ENCODE peak calls at places on chromosomes 3 and 15, in nine cellular contexts. R is heart left ventricle, D is GM12891, U is transverse colon, N is body of pancreas, O is uterus, P is A549, X is H54, G is HepG2. F is an unnamed sample.

GRCh38 chr3:174581551-174581950 is 277.6 kb upstream of the NAALADL2 start:
- DNase-seq in R (no peak), D (no peak), U (no peak), N (no peak), O (no peak), P (no peak), X (no peak), G (no peak), F (no peak)

GRCh38 chr3:171876651-171877272 is 33.6 kb downstream of the TMEM212 start:
- DNase-seq in R (no peak), D (no peak), U (no peak), N (no peak), O (no peak), P (no peak), X (no peak), G (no peak), F (no peak)

GRCh38 chr3:65352951-65353350 is 665.2 kb upstream of the ADAMTS9 start:
- DNase-seq in R (no peak), D (no peak), U (no peak), N (no peak), O (no peak), P (no peak), X (no peak), G (no peak), F (no peak)

GRCh38 chr15:80567721-80568157 is 127.4 kb upstream of the ABHD17C start:
- DNase-seq in R (peak; percentile 33), D (no peak), U (peak; percentile 54), N (peak; percentile 71), O (peak; percentile 28), P (peak; percentile 89), X (peak; percentile 45), G (peak; percentile 72), F (peak; percentile 21)

GRCh38 chr3:50373146-50373864 is 14.0 kb upstream of the TMEM115 start:
- DNase-seq in R (no peak), D (no peak), U (no peak), N (no peak), O (no peak), P (no peak), X (no peak), G (no peak), F (no peak)

GRCh38 chr15:25176616-25176923 is 221.8 kb downstream of the SNRPN start:
- DNase-seq in R (no peak), D (no peak), U (peak; percentile 1), N (no peak), O (peak; percentile 2), P (no peak), X (no peak), G (no peak), F (no peak)

GRCh38 chr3:170753421-170754344 is 116.3 kb downstream of the RPL22L1 start:
- DNase-seq in R (no peak), D (no peak), U (no peak), N (no peak), O (no peak), P (no peak), X (no peak), G (no peak), F (no peak)

GRCh38 chr3:155548194-155548593 is 196.7 kb downstream of the PLCH1 start:
- DNase-seq in R (no peak), D (no peak), U (no peak), N (no peak), O (no peak), P (no peak), X (peak; percentile 20), G (no peak), F (no peak)

GRCh38 chr15:28886431-28887343 is 913 bp downstream of the APBA2 start:
- DNase-seq in R (no peak), D (no peak), U (no peak), N (no peak), O (no peak), P (no peak), X (no peak), G (no peak), F (no peak)

GRCh38 chr3:23202921-23203650 is at the start of gene UBE2E2:
- DNase-seq in R (peak; percentile 84), D (peak; percentile 82), U (peak; percentile 73), N (peak; percentile 75), O (peak; percentile 76), P (peak; percentile 84), X (peak; percentile 63), G (no peak), F (peak; percentile 73)

GRCh38 chr3:174243194-174243593 is 615.9 kb upstream of the NAALADL2 start:
- DNase-seq in R (no peak), D (no peak), U (no peak), N (no peak), O (no peak), P (no peak), X (no peak), G (no peak), F (no peak)

GRCh38 chr15:44177139-44177538 is 17.9 kb downstream of the FRMD5 start:
- DNase-seq in R (no peak), D (no peak), U (no peak), N (no peak), O (no peak), P (no peak), X (no peak), G (no peak), F (no peak)

GRCh38 chr3:20904674-20905073 is 718.7 kb upstream of the SGO1 start:
- DNase-seq in R (no peak), D (no peak), U (no peak), N (no peak), O (no peak), P (no peak), X (no peak), G (no peak), F (no peak)

GRCh38 chr3:31225923-31226322 is 306.8 kb upstream of the STT3B start:
- DNase-seq in R (no peak), D (no peak), U (no peak), N (no peak), O (no peak), P (no peak), X (no peak), G (no peak), F (no peak)

GRCh38 chr3:129305592-129306091 is 27.0 kb downstream of the HMCES start:
- DNase-seq in R (peak; percentile 86), D (no peak), U (peak; percentile 76), N (peak; percentile 95), O (peak; percentile 90), P (no peak), X (no peak), G (no peak), F (peak; percentile 83)
- TF ChIP-seq POLR2A in R (peak; percentile 38), D (no peak), U (no peak), N (peak; percentile 39), O (peak; percentile 49), P (no peak), X (no peak), G (no peak), F (peak; percentile 60)

DNA sequence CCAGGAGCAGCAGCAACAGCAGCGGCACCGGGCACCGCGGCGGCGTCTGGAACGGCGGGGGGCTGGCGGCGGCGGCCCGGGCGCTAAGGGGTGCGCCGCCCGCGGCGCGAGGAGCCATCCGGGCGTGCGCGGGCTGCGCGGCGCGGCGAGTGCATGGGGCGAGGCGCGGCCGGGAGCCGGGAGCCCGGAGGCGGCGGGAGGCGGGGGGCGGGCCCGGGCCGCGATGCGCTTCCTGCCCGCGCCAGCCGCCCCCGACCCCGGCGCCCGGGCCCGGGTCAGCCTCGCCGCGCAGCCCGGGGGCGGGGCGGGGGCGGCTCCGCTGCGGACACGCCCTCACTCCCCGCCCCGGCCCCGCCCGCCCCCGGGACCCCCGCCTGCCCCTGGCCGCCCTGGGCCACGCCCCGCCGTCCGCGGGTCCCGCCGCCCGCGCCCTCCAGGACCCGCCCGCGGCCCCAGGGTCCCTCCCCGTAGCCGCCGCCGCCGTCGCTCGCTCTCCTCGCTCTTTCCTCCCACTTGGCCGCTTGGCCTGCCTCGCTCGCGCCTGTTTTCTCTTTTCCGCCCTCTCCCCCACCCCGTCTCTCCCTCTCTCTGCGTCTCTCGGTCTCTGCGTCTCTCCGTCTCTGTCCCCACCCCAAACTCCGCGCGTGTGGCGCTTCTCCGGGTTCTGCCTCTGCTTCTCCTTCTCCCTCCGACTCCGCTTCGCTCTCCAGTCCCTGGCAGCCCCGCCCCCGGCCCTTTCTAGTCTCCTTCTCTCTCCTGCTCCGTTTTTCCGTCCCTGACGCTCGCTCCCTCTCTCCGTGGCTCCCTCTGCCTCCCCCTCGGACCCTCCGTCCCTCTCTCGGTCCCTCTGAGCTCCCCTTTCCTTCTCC is at the start of gene PLXND1:
- DNase-seq in R (peak; percentile 86), D (peak; percentile 68), U (peak; percentile 59), N (peak; percentile 70), O (peak; percentile 82), P (peak; percentile 53), X (peak; percentile 87), G (no peak), F (peak; percentile 71)
- TF ChIP-seq POLR2A in R (peak; percentile 60), D (no peak), U (peak; percentile 62), N (no peak), O (peak; percentile 37), P (peak; percentile 27), X (peak; percentile 63), G (no peak), F (peak; percentile 53)

GRCh38 chr15:41501961-41502786 is 8.5 kb downstream of the ITPKA start:
- DNase-seq in R (no peak), D (peak; percentile 56), U (no peak), N (no peak), O (no peak), P (no peak), X (no peak), G (no peak), F (no peak)

GRCh38 chr15:41505776-41506175 is 7.9 kb downstream of the LTK start:
- DNase-seq in R (no peak), D (no peak), U (no peak), N (no peak), O (no peak), P (no peak), X (no peak), G (no peak), F (no peak)

GRCh38 chr15:41504751-41505492 is 8.7 kb downstream of the LTK start:
- DNase-seq in R (no peak), D (no peak), U (no peak), N (no peak), O (no peak), P (no peak), X (no peak), G (no peak), F (no peak)

GRCh38 chr15:41502787-41503668 is 9.4 kb downstream of the ITPKA start:
- DNase-seq in R (no peak), D (no peak), U (no peak), N (no peak), O (no peak), P (no peak), X (no peak), G (no peak), F (no peak)

GRCh38 chr15:41503669-41504010 is 10.0 kb downstream of the ITPKA start:
- DNase-seq in R (no peak), D (no peak), U (no peak), N (no peak), O (no peak), P (no peak), X (no peak), G (no peak), F (no peak)
- TF ChIP-seq POLR2A in R (no peak), D (no peak), U (no peak), N (no peak), O (no peak), P (no peak), X (no peak), G (no peak), F (no peak)

DNA sequence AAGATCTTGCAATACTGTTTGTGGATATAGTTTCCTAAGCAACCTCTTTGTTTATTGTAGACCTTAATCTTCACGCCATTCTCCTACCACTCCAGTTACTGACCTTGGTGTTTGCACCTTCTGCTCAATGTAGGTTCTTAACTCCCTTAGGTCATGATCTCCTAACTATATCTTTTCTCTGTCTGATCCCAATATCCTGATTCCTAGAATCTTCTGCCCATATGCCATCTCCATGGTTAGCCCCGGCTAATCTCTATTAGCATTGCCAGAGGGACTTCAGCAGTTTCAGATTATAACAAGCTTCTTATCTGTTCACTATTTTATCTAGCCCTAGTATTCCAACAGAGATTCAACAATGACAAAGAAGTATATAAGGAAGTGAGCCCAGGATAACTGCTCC is 64.9 kb downstream of the IMPG2 start:
- DNase-seq in R (no peak), D (no peak), U (no peak), N (no peak), O (no peak), P (no peak), X (no peak), G (no peak), F (no peak)
- TF ChIP-seq POLR2A in R (no peak), D (no peak), U (no peak), N (no peak), O (no peak), P (no peak), X (no peak), G (no peak), F (no peak)

F was measured in erythroblast.